ENCODE peak calls at places on chromosomes 7 and 10, in five cellular contexts. I is stimulated activated naive CD4-positive, alpha-beta T cell treated with Interleukin-2 at 50 U/mL for 16 hours; T is SJCRH30; C is stimulated activated CD4-positive, alpha-beta T cell treated with anti-CD3 and anti-CD28 coated beads, Interleukin-1b, Interleukin-23, amount 100 ng/mL, for 1 hour; F is small intestine. N is an unnamed sample.

GRCh38 chr7:24898691-24899090 is 81.3 kb downstream of the OSBPL3 start:
- DNase-seq in F (no peak), I (no peak), C (no peak), T (no peak), N (no peak)

GRCh38 chr10:58064714-58065528 is 202.8 kb downstream of the IPMK start:
- DNase-seq in I (no peak), F (peak; percentile 54), C (no peak), T (peak; percentile 58), N (no peak)

GRCh38 chr10:114767589-114768393 is 53.8 kb upstream of the FHIP2A start:
- DNase-seq in C (no peak), T (no peak), F (peak; percentile 62), I (no peak), N (no peak)

GRCh38 chr10:31352436-31353226 is 33.6 kb downstream of the ZEB1 start:
- DNase-seq in T (no peak), F (no peak), C (no peak), I (no peak), N (no peak)

GRCh38 chr10:113894581-113894980 is 40.1 kb downstream of the NHLRC2 start:
- DNase-seq in T (no peak), I (no peak), C (no peak), F (no peak), N (no peak)

GRCh38 chr10:32386623-32387022 is 39.7 kb upstream of the EPC1 start:
- DNase-seq in F (no peak), I (no peak), C (no peak), T (peak; percentile 57), N (no peak)

GRCh38 chr7:102457352-102457924 is 7.2 kb downstream of the ALKBH4 start:
- DNase-seq in T (no peak), C (no peak), I (no peak), F (no peak), N (no peak)

GRCh38 chr10:69327463-69328345 is 49.4 kb downstream of the HK1 start:
- DNase-seq in C (peak; percentile 22), I (peak; percentile 28), T (no peak), F (peak; percentile 50), N (no peak)

GRCh38 chr10:128062837-128063563 is 63.2 kb downstream of the MKI67 start:
- DNase-seq in T (peak; percentile 76), F (peak; percentile 41), I (peak; percentile 39), C (no peak), N (peak; percentile 45)

GRCh38 chr10:96025566-96025965 is 17.8 kb upstream of the CCNJ start:
- DNase-seq in F (peak; percentile 12), C (no peak), I (no peak), T (peak; percentile 20), N (no peak)

GRCh38 chr10:108544500-108545120 is 1378.7 kb downstream of the XPNPEP1 start:
- DNase-seq in C (no peak), I (no peak), F (peak; percentile 58), T (peak; percentile 79), N (no peak)

GRCh38 chr7:32279500-32279899 is 209.3 kb upstream of the PDE1C start:
- DNase-seq in I (no peak), F (no peak), C (no peak), T (no peak), N (no peak)

GRCh38 chr7:44227911-44228310 is 27.1 kb downstream of the YKT6 start:
- DNase-seq in F (no peak), T (no peak), C (no peak), I (no peak), N (no peak)

GRCh38 chr10:121741246-121741645 is 143.0 kb upstream of the FGFR2 start:
- DNase-seq in C (no peak), F (no peak), T (no peak), I (no peak), N (no peak)

GRCh38 chr10:86079088-86079487 is 287.5 kb downstream of the GRID1 start:
- DNase-seq in C (no peak), T (no peak), F (no peak), I (no peak), N (no peak)

N was measured in central memory CD8-positive, alpha-beta T cell.